ENCODE peak calls at places on chromosomes 7 and 10, in nine cellular contexts. K is AG10803, W is K562, G is mammary epithelial cell, D is body of pancreas, T is GM10248, A is A673, J is AG09319, X is endothelial cell. Q is an unnamed sample.

GRCh38 chr7:27944626-27945025 is 204.7 kb downstream of the TAX1BP1 start:
- DNase-seq in K (peak), W (no peak), G (no peak), D (no peak), T (no peak), A (no peak), J (no peak), X (no peak), Q (no peak)

GRCh38 chr7:31058122-31058521 is 6.0 kb downstream of the ADCYAP1R1 start:
- DNase-seq in K (peak), W (peak), G (peak), D (peak), T (no peak), A (no peak), J (no peak), X (no peak), Q (peak)

GRCh38 chr7:101137651-101138148 is 10.8 kb downstream of the SERPINE1 start:
- DNase-seq in K (no peak), W (no peak), G (peak), D (no peak), T (no peak), A (no peak), J (no peak), X (no peak), Q (no peak)

GRCh38 chr7:2521952-2522591 is 2.5 kb downstream of the LFNG start:
- DNase-seq in K (no peak), W (no peak), G (peak), D (no peak), T (no peak), A (peak), J (no peak), X (peak), Q (peak)

GRCh38 chr10:62443866-62444265 is 69.7 kb downstream of the ZNF365 start:
- DNase-seq in K (peak), W (no peak), G (no peak), D (no peak), T (no peak), A (peak), J (no peak), X (no peak), Q (no peak)

GRCh38 chr10:35711615-35712411 is 69.7 kb upstream of the FZD8 start:
- DNase-seq in K (no peak), W (no peak), G (no peak), D (no peak), T (no peak), A (no peak), J (no peak), X (no peak), Q (no peak)

GRCh38 chr10:60266513-60266912 is 123.2 kb downstream of the ANK3 start:
- DNase-seq in K (no peak), W (no peak), G (no peak), D (no peak), T (no peak), A (no peak), J (no peak), X (no peak), Q (no peak)

GRCh38 chr7:1513657-1514095 is 9.5 kb upstream of the INTS1 start:
- DNase-seq in K (no peak), W (no peak), G (no peak), D (no peak), T (no peak), A (no peak), J (no peak), X (no peak), Q (no peak)

GRCh38 chr7:72268826-72269225 is 143.3 kb downstream of the CALN1 start:
- DNase-seq in K (no peak), W (no peak), G (no peak), D (no peak), T (no peak), A (no peak), J (no peak), X (no peak), Q (no peak)

GRCh38 chr10:36638461-36638860 is 486.9 kb upstream of the ANKRD30A start:
- DNase-seq in K (no peak), W (no peak), G (no peak), D (no peak), T (no peak), A (peak), J (no peak), X (no peak), Q (no peak)

GRCh38 chr7:73308074-73308664 is 457 bp downstream of the NSUN5 start:
- DNase-seq in K (no peak), W (peak), G (peak), D (no peak), T (peak), A (no peak), J (no peak), X (no peak), Q (no peak)

GRCh38 chr7:31336202-31337035 is 4.1 kb downstream of the NEUROD6 start:
- DNase-seq in K (no peak), W (no peak), G (no peak), D (no peak), T (no peak), A (no peak), J (no peak), X (peak), Q (no peak)

GRCh38 chr7:78635394-78635793 is 818.1 kb downstream of the MAGI2 start:
- DNase-seq in K (no peak), W (no peak), G (no peak), D (no peak), T (no peak), A (no peak), J (no peak), X (no peak), Q (peak)

GRCh38 chr10:75703191-75703861 is 271.9 kb downstream of the LRMDA start:
- DNase-seq in K (no peak), W (no peak), G (no peak), D (no peak), T (no peak), A (no peak), J (no peak), X (no peak), Q (no peak)

GRCh38 chr7:71419546-71420337 is 287.8 kb downstream of the GALNT17 start:
- DNase-seq in K (no peak), W (no peak), G (no peak), D (no peak), T (no peak), A (no peak), J (no peak), X (no peak), Q (no peak)

GRCh38 chr10:51224610-51225230 is 150.4 kb downstream of the PRKG1 start:
- DNase-seq in K (peak), W (no peak), G (no peak), D (no peak), T (no peak), A (peak), J (peak), X (no peak), Q (peak)

GRCh38 chr7:66152538-66153191 is 38.0 kb downstream of the CRCP start:
- DNase-seq in K (peak), W (no peak), G (no peak), D (no peak), T (no peak), A (no peak), J (no peak), X (no peak), Q (no peak)

GRCh38 chr10:61898435-61898778 is 3.1 kb upstream of the ARID5B start:
- DNase-seq in K (no peak), W (no peak), G (no peak), D (no peak), T (no peak), A (peak), J (no peak), X (no peak), Q (no peak)

GRCh38 chr7:7921830-7922229 is 46.8 kb upstream of the GLCCI1 start:
- DNase-seq in K (no peak), W (no peak), G (no peak), D (peak), T (no peak), A (no peak), J (no peak), X (no peak), Q (no peak)

GRCh38 chr10:3486346-3487065 is 298.5 kb downstream of the KLF6 start:
- DNase-seq in K (no peak), W (no peak), G (peak), D (peak), T (no peak), A (no peak), J (no peak), X (peak), Q (no peak)

GRCh38 chr10:72097448-72098300 is 9.3 kb upstream of the SPOCK2 start:
- DNase-seq in K (peak), W (peak), G (peak), D (peak), T (no peak), A (no peak), J (peak), X (no peak), Q (peak)

GRCh38 chr10:71812016-71812912 is 38.8 kb downstream of the PSAP start:
- DNase-seq in K (peak), W (peak), G (peak), D (peak), T (peak), A (peak), J (peak), X (peak), Q (peak)

GRCh38 chr7:101058355-101058754 is 26.9 kb upstream of the TRIM56 start:
- DNase-seq in K (peak), W (peak), G (peak), D (peak), T (peak), A (peak), J (peak), X (peak), Q (peak)

GRCh38 chr7:137880432-137880831 is 33.7 kb upstream of the DGKI start:
- DNase-seq in K (peak), W (no peak), G (peak), D (no peak), T (no peak), A (no peak), J (peak), X (no peak), Q (peak)

GRCh38 chr7:110541962-110542361 is 549.0 kb upstream of the LRRN3 start:
- DNase-seq in K (peak), W (no peak), G (no peak), D (no peak), T (no peak), A (no peak), J (no peak), X (no peak), Q (peak)

GRCh38 chr10:60246382-60246781 is 143.3 kb downstream of the ANK3 start:
- DNase-seq in K (no peak), W (no peak), G (no peak), D (no peak), T (no peak), A (no peak), J (no peak), X (no peak), Q (no peak)

GRCh38 chr10:77029684-77030407 is 607.8 kb downstream of the KCNMA1 start:
- DNase-seq in K (no peak), W (no peak), G (no peak), D (no peak), T (no peak), A (peak), J (no peak), X (no peak), Q (no peak)

GRCh38 chr10:19888061-19888660 is 71.9 kb downstream of the PLXDC2 start:
- DNase-seq in K (no peak), W (no peak), G (no peak), D (no peak), T (no peak), A (no peak), J (no peak), X (no peak), Q (no peak)

GRCh38 chr10:116690356-116691078 is 51.8 kb downstream of the HSPA12A start:
- DNase-seq in K (no peak), W (peak), G (no peak), D (no peak), T (no peak), A (no peak), J (no peak), X (peak), Q (no peak)

GRCh38 chr7:28975987-28976386 is 17.9 kb upstream of the TRIL start:
- DNase-seq in K (peak), W (no peak), G (no peak), D (no peak), T (no peak), A (no peak), J (no peak), X (no peak), Q (no peak)

GRCh38 chr10:44262551-44263251 is 122.2 kb downstream of the CXCL12 start:
- DNase-seq in K (no peak), W (no peak), G (no peak), D (no peak), T (no peak), A (no peak), J (no peak), X (no peak), Q (no peak)

GRCh38 chr10:110138197-110138812 is 69.1 kb upstream of the MXI1 start:
- DNase-seq in K (peak), W (peak), G (peak), D (peak), T (peak), A (peak), J (peak), X (no peak), Q (peak)

GRCh38 chr10:99993994-99994689 is 15.6 kb downstream of the DNMBP start:
- DNase-seq in K (peak), W (peak), G (no peak), D (peak), T (peak), A (peak), J (peak), X (no peak), Q (peak)

GRCh38 chr10:35896011-35896410 is 253.9 kb upstream of the FZD8 start:
- DNase-seq in K (peak), W (no peak), G (peak), D (no peak), T (no peak), A (no peak), J (no peak), X (no peak), Q (peak)

GRCh38 chr7:38187794-38188472 is 9.9 kb downstream of the STARD3NL start:
- DNase-seq in K (no peak), W (no peak), G (no peak), D (no peak), T (peak), A (no peak), J (no peak), X (no peak), Q (no peak)
- TF ChIP-seq CTCF in K (no peak), W (no peak), G (no peak), D (no peak), T (no peak), A (no peak), J (no peak), X (no peak), Q (no peak)

GRCh38 chr7:5348134-5349004 is 65.6 kb downstream of the SLC29A4 start:
- DNase-seq in K (no peak), W (no peak), G (no peak), D (no peak), T (no peak), A (no peak), J (no peak), X (no peak), Q (no peak)
- TF ChIP-seq CTCF in K (no peak), W (no peak), G (no peak), D (no peak), T (no peak), A (no peak), J (no peak), X (no peak), Q (no peak)

DNA sequence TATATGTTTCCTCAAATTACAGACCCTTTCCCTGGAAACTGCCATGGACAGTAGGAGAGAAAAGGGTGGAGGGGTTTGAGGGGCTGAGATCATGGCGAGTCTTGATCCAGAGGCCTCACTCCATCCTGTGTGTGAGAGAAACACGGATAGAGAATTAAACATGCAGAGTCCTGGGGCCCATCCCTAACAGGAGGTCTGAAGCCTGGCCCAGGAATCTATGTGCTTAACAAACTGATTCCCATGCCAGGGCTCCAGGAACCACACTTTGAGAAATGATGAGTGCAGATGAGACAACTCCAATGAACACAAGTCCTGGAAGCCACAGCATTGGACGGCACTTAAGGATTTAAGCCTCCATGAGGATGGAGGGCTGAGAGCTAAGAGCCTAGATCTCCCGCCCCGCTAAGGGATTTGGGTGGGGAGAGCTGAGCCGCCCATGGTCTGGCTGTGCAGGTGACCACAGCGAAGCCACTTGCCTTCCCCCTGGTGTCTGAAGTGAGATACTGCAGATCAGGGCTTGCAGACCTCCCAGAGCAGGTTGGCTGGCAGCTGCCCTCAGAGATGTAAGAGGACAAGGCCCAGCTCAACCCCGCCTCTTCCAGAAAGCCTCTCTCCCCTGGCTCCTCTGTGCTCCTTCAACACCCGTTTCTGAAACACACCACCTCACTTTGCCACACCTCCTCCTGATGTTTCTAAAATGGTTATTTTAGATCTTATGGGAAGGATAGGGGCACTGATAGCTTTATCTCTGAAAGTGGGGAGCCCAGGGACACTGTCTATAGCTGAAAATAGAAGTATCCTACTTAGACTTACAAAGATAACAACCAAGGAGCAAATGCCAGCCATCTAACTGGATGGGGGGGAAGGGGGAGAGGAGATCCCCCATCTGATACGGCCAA is 24.8 kb upstream of the EIF5AL1 start:
- DNase-seq in K (peak), W (peak), G (peak), D (peak), T (peak), A (peak), J (no peak), X (peak), Q (peak)
- TF ChIP-seq CTCF in K (peak), W (peak), G (peak), D (peak), T (peak), A (peak), J (peak), X (peak), Q (peak)

GRCh38 chr7:19017374-19017773 is 100.1 kb downstream of the TWIST1 start:
- DNase-seq in K (no peak), W (no peak), G (no peak), D (no peak), T (no peak), A (no peak), J (no peak), X (no peak), Q (no peak)

GRCh38 chr7:19020062-19020461 is 97.4 kb downstream of the TWIST1 start:
- DNase-seq in K (no peak), W (no peak), G (peak), D (no peak), T (no peak), A (peak), J (no peak), X (no peak), Q (no peak)

GRCh38 chr7:19016140-19016539 is 101.3 kb downstream of the TWIST1 start:
- DNase-seq in K (peak), W (no peak), G (peak), D (no peak), T (no peak), A (peak), J (no peak), X (no peak), Q (peak)

GRCh38 chr7:19011212-19011611 is 106.2 kb downstream of the TWIST1 start:
- DNase-seq in K (peak), W (no peak), G (no peak), D (no peak), T (no peak), A (no peak), J (no peak), X (no peak), Q (no peak)

DNA sequence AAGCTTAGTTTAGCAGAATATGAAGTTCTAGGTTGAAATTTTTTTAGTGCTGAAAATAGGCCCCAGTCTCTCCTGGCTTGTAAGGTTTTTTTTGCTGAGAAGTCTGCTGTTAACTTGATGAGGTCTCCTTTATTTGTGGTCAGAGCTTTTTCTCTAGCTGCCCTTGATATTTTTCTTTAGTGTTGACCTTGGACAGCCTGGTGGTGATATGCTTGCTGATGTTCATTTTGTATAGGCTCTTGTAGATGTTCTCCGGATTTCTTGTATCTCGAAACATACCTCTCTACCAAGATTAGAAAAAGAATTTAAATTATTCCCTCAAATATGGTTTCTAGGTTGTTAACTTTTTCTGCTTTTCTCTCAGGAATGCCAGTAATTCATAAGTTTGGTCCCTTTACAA is 102.4 kb downstream of the TWIST1 start:
- DNase-seq in K (no peak), W (no peak), G (no peak), D (no peak), T (no peak), A (no peak), J (no peak), X (no peak), Q (no peak)
- TF ChIP-seq CTCF in K (no peak), W (no peak), G (no peak), D (no peak), T (no peak), A (no peak), J (no peak), X (no peak), Q (no peak)

Q was measured in HFFc6.